ENCODE peak calls at places on chromosomes 7 and 10, in ten cellular contexts. One of them, this sample, is unnamed.

GRCh38 chr7:125089171-125089570 is 159.5 kb upstream of the POT1 start:
- DNase-seq in endothelial cell: no peak
- DNase-seq in astrocyte of the cerebellum: no peak
- DNase-seq in HFF-Myc: no peak
- DNase-seq in cardiac muscle cell: no peak
- DNase-seq in HCT116: no peak
- DNase-seq in mesothelial cell of epicardium: no peak
- DNase-seq in pancreas: no peak
- DNase-seq in AG09309: no peak
- DNase-seq in uterus: no peak
- DNase-seq in this sample: no peak

GRCh38 chr10:1034758-1035157 is 9.1 kb upstream of the IDI2 start:
- DNase-seq in endothelial cell: no peak
- DNase-seq in astrocyte of the cerebellum: no peak
- DNase-seq in HFF-Myc: no peak
- DNase-seq in cardiac muscle cell: no peak
- DNase-seq in HCT116: no peak
- DNase-seq in mesothelial cell of epicardium: no peak
- DNase-seq in pancreas: no peak
- DNase-seq in AG09309: no peak
- DNase-seq in uterus: no peak
- DNase-seq in this sample: no peak

GRCh38 chr7:44431091-44431608 is 59.3 kb downstream of the NUDCD3 start:
- DNase-seq in endothelial cell: peak; percentile 19
- DNase-seq in astrocyte of the cerebellum: no peak
- DNase-seq in HFF-Myc: no peak
- DNase-seq in cardiac muscle cell: no peak
- DNase-seq in HCT116: no peak
- DNase-seq in mesothelial cell of epicardium: no peak
- DNase-seq in pancreas: peak; percentile 9
- DNase-seq in AG09309: no peak
- DNase-seq in uterus: no peak
- DNase-seq in this sample: no peak

GRCh38 chr7:136359333-136359903 is 382.3 kb upstream of the MTPN start:
- DNase-seq in endothelial cell: no peak
- DNase-seq in astrocyte of the cerebellum: no peak
- DNase-seq in HFF-Myc: no peak
- DNase-seq in cardiac muscle cell: no peak
- DNase-seq in HCT116: no peak
- DNase-seq in mesothelial cell of epicardium: no peak
- DNase-seq in pancreas: no peak
- DNase-seq in AG09309: no peak
- DNase-seq in uterus: no peak
- DNase-seq in this sample: no peak

GRCh38 chr10:6130851-6131470 is 42.1 kb downstream of the RBM17 start:
- DNase-seq in endothelial cell: no peak
- DNase-seq in astrocyte of the cerebellum: no peak
- DNase-seq in HFF-Myc: no peak
- DNase-seq in cardiac muscle cell: no peak
- DNase-seq in HCT116: no peak
- DNase-seq in mesothelial cell of epicardium: no peak
- DNase-seq in pancreas: no peak
- DNase-seq in AG09309: no peak
- DNase-seq in uterus: no peak
- DNase-seq in this sample: no peak

GRCh38 chr10:112115781-112116385 is 67.7 kb downstream of the GPAM start:
- DNase-seq in endothelial cell: peak; percentile 67
- DNase-seq in astrocyte of the cerebellum: no peak
- DNase-seq in HFF-Myc: no peak
- DNase-seq in cardiac muscle cell: peak; percentile 25
- DNase-seq in HCT116: peak; percentile 42
- DNase-seq in mesothelial cell of epicardium: no peak
- DNase-seq in pancreas: no peak
- DNase-seq in AG09309: no peak
- DNase-seq in uterus: no peak
- DNase-seq in this sample: no peak

GRCh38 chr10:98488669-98489430 is 42.1 kb upstream of the HPS1 start:
- DNase-seq in endothelial cell: no peak
- DNase-seq in astrocyte of the cerebellum: no peak
- DNase-seq in HFF-Myc: no peak
- DNase-seq in cardiac muscle cell: peak; percentile 36
- DNase-seq in HCT116: no peak
- DNase-seq in mesothelial cell of epicardium: no peak
- DNase-seq in pancreas: no peak
- DNase-seq in AG09309: no peak
- DNase-seq in uterus: peak; percentile 61
- DNase-seq in this sample: no peak

GRCh38 chr7:152907042-152907761 is 147.7 kb downstream of the ACTR3B start:
- DNase-seq in endothelial cell: no peak
- DNase-seq in astrocyte of the cerebellum: no peak
- DNase-seq in HFF-Myc: no peak
- DNase-seq in cardiac muscle cell: no peak
- DNase-seq in HCT116: no peak
- DNase-seq in mesothelial cell of epicardium: no peak
- DNase-seq in pancreas: no peak
- DNase-seq in AG09309: no peak
- DNase-seq in uterus: no peak
- DNase-seq in this sample: no peak

DNA sequence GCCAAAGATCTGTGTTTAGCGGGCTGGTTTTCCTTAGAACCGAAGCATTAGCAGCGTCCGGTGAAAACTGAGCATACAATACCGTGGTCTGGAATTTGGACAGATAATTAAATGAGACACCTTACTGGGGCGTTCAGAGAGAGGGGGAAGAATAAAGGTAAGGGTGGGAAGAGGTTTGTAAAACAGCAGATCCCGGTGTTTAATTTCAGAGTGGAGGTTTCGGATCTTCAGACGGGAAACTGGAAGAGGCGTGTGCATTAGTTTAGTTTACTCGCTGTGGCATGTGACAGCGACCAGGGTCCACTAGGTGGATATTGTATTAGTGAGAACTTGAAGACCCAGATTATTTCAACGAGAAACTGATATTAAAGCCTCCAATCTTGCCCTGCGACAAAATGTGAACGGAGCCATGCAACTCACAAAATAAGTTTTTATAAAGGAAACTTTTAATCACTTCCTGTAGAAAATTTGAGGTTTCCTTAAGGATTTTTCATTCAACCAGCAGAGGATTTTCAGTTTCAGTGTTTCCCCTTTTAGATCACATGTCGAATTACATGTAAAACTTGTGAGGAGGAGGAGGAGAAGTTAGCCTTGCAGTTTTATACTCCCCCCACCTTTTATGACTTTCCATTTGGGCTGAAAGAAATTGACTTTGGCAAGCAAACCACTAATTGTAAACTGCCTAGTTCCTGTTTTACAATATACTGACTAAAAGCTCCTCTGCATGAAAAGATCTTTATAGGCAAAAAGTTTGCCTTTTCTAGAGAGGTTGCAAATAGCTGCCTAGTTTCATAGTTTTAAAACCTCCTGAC is 2.8 kb downstream of the BAMBI start:
- DNase-seq in endothelial cell: peak; percentile 31
- DNase-seq in astrocyte of the cerebellum: no peak
- DNase-seq in HFF-Myc: no peak
- DNase-seq in cardiac muscle cell: peak; percentile 50
- DNase-seq in HCT116: no peak
- DNase-seq in mesothelial cell of epicardium: no peak
- DNase-seq in pancreas: no peak
- DNase-seq in AG09309: peak; percentile 5
- DNase-seq in uterus: no peak
- DNase-seq in this sample: no peak
- TF ChIP-seq CTCF in endothelial cell: peak; percentile 51
- TF ChIP-seq CTCF in astrocyte of the cerebellum: peak; percentile 32
- TF ChIP-seq CTCF in HFF-Myc: no peak
- TF ChIP-seq CTCF in cardiac muscle cell: peak; percentile 38
- TF ChIP-seq CTCF in HCT116: no peak
- TF ChIP-seq CTCF in mesothelial cell of epicardium: peak; percentile 32
- TF ChIP-seq CTCF in pancreas: no peak
- TF ChIP-seq CTCF in AG09309: peak; percentile 23
- TF ChIP-seq CTCF in uterus: no peak
- TF ChIP-seq CTCF in this sample: peak; percentile 78

GRCh38 chr7:86643478-86644281 is at the start of gene GRM3:
- DNase-seq in endothelial cell: peak; percentile 59
- DNase-seq in astrocyte of the cerebellum: no peak
- DNase-seq in HFF-Myc: no peak
- DNase-seq in cardiac muscle cell: peak; percentile 22
- DNase-seq in HCT116: no peak
- DNase-seq in mesothelial cell of epicardium: peak; percentile 19
- DNase-seq in pancreas: no peak
- DNase-seq in AG09309: no peak
- DNase-seq in uterus: no peak
- DNase-seq in this sample: no peak

GRCh38 chr7:86647340-86648094 is 3.8 kb downstream of the GRM3 start:
- DNase-seq in endothelial cell: no peak
- DNase-seq in astrocyte of the cerebellum: no peak
- DNase-seq in HFF-Myc: no peak
- DNase-seq in cardiac muscle cell: no peak
- DNase-seq in HCT116: no peak
- DNase-seq in mesothelial cell of epicardium: no peak
- DNase-seq in pancreas: no peak
- DNase-seq in AG09309: no peak
- DNase-seq in uterus: no peak
- DNase-seq in this sample: no peak

GRCh38 chr7:86645174-86645566 is 1.5 kb downstream of the GRM3 start:
- DNase-seq in endothelial cell: peak; percentile 7
- DNase-seq in astrocyte of the cerebellum: no peak
- DNase-seq in HFF-Myc: no peak
- DNase-seq in cardiac muscle cell: no peak
- DNase-seq in HCT116: no peak
- DNase-seq in mesothelial cell of epicardium: no peak
- DNase-seq in pancreas: no peak
- DNase-seq in AG09309: no peak
- DNase-seq in uterus: no peak
- DNase-seq in this sample: no peak

GRCh38 chr7:86645676-86646276 is 2.1 kb downstream of the GRM3 start:
- DNase-seq in endothelial cell: no peak
- DNase-seq in astrocyte of the cerebellum: no peak
- DNase-seq in HFF-Myc: no peak
- DNase-seq in cardiac muscle cell: no peak
- DNase-seq in HCT116: no peak
- DNase-seq in mesothelial cell of epicardium: no peak
- DNase-seq in pancreas: no peak
- DNase-seq in AG09309: no peak
- DNase-seq in uterus: no peak
- DNase-seq in this sample: no peak

DNA sequence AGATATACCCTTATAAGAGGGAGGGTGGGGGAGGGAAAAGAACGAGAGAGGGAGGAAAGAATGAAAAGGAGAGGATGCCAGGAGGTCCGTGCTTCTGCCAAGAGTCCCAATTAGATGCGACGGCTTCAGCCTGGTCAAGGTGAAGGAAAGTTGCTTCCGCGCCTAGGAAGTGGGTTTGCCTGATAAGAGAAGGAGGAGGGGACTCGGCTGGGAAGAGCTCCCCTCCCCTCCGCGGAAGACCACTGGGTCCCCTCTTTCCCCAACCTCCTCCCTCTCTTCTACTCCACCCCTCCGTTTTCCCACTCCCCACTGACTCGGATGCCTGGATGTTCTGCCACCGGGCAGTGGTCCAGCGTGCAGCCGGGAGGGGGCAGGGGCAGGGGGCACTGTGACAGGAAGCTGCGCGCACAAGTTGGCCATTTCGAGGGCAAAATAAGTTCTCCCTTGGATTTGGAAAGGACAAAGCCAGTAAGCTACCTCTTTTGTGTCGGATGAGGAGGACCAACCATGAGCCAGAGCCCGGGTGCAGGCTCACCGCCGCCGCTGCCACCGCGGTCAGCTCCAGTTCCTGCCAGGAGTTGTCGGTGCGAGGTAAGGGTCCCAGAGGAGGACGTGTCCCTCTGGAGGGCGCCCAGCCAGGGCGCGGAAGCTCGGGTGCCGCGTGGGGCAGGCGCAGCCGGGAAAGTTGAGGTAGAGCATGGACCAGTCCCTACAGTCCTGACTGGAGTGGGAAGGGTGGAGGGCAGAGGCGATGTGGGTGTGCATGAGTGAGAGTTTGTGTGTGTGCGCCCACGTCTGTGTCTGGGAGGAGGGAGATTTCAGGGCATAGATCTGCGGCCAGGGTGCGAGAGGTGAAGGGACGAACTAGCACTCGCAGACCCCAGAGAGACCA is 819 bp downstream of the GRM3 start:
- DNase-seq in endothelial cell: peak; percentile 38
- DNase-seq in astrocyte of the cerebellum: no peak
- DNase-seq in HFF-Myc: no peak
- DNase-seq in cardiac muscle cell: no peak
- DNase-seq in HCT116: no peak
- DNase-seq in mesothelial cell of epicardium: no peak
- DNase-seq in pancreas: no peak
- DNase-seq in AG09309: no peak
- DNase-seq in uterus: no peak
- DNase-seq in this sample: no peak
- TF ChIP-seq CTCF in endothelial cell: no peak
- TF ChIP-seq CTCF in astrocyte of the cerebellum: no peak
- TF ChIP-seq CTCF in HFF-Myc: no peak
- TF ChIP-seq CTCF in cardiac muscle cell: no peak
- TF ChIP-seq CTCF in HCT116: no peak
- TF ChIP-seq CTCF in mesothelial cell of epicardium: no peak
- TF ChIP-seq CTCF in pancreas: no peak
- TF ChIP-seq CTCF in AG09309: no peak
- TF ChIP-seq CTCF in uterus: no peak
- TF ChIP-seq CTCF in this sample: no peak

GRCh38 chr10:113326160-113327111 is 226.4 kb upstream of the HABP2 start:
- DNase-seq in endothelial cell: no peak
- DNase-seq in astrocyte of the cerebellum: peak; percentile 34
- DNase-seq in HFF-Myc: peak; percentile 26
- DNase-seq in cardiac muscle cell: peak; percentile 62
- DNase-seq in HCT116: peak; percentile 88
- DNase-seq in mesothelial cell of epicardium: no peak
- DNase-seq in pancreas: peak; percentile 9
- DNase-seq in AG09309: peak; percentile 73
- DNase-seq in uterus: peak; percentile 52
- DNase-seq in this sample: no peak
- TF ChIP-seq CTCF in endothelial cell: no peak
- TF ChIP-seq CTCF in astrocyte of the cerebellum: peak; percentile 43
- TF ChIP-seq CTCF in HFF-Myc: no peak
- TF ChIP-seq CTCF in cardiac muscle cell: no peak
- TF ChIP-seq CTCF in HCT116: peak; percentile 68
- TF ChIP-seq CTCF in mesothelial cell of epicardium: peak; percentile 21
- TF ChIP-seq CTCF in pancreas: no peak
- TF ChIP-seq CTCF in AG09309: peak; percentile 49
- TF ChIP-seq CTCF in uterus: no peak
- TF ChIP-seq CTCF in this sample: peak; percentile 62

GRCh38 chr7:79298145-79298760 is 155.2 kb downstream of the MAGI2 start:
- DNase-seq in endothelial cell: peak; percentile 46
- DNase-seq in astrocyte of the cerebellum: peak; percentile 58
- DNase-seq in HFF-Myc: peak; percentile 55
- DNase-seq in cardiac muscle cell: peak; percentile 80
- DNase-seq in HCT116: peak; percentile 28
- DNase-seq in mesothelial cell of epicardium: no peak
- DNase-seq in pancreas: no peak
- DNase-seq in AG09309: peak; percentile 51
- DNase-seq in uterus: peak; percentile 11
- DNase-seq in this sample: no peak
- TF ChIP-seq CTCF in endothelial cell: peak; percentile 75
- TF ChIP-seq CTCF in astrocyte of the cerebellum: peak; percentile 74
- TF ChIP-seq CTCF in HFF-Myc: peak; percentile 63
- TF ChIP-seq CTCF in cardiac muscle cell: peak; percentile 81
- TF ChIP-seq CTCF in HCT116: peak; percentile 70
- TF ChIP-seq CTCF in mesothelial cell of epicardium: peak; percentile 77
- TF ChIP-seq CTCF in pancreas: peak; percentile 58
- TF ChIP-seq CTCF in AG09309: peak; percentile 69
- TF ChIP-seq CTCF in uterus: peak; percentile 46
- TF ChIP-seq CTCF in this sample: peak; percentile 87

GRCh38 chr10:50621981-50622496 is 1.7 kb downstream of the SGMS1 start:
- DNase-seq in endothelial cell: peak; percentile 43
- DNase-seq in astrocyte of the cerebellum: peak; percentile 85
- DNase-seq in HFF-Myc: peak; percentile 91
- DNase-seq in cardiac muscle cell: peak; percentile 98
- DNase-seq in HCT116: peak; percentile 75
- DNase-seq in mesothelial cell of epicardium: peak; percentile 40
- DNase-seq in pancreas: peak; percentile 90
- DNase-seq in AG09309: peak; percentile 80
- DNase-seq in uterus: peak; percentile 99
- DNase-seq in this sample: no peak
- TF ChIP-seq CTCF in endothelial cell: no peak
- TF ChIP-seq CTCF in astrocyte of the cerebellum: no peak
- TF ChIP-seq CTCF in HFF-Myc: no peak
- TF ChIP-seq CTCF in cardiac muscle cell: no peak
- TF ChIP-seq CTCF in HCT116: no peak
- TF ChIP-seq CTCF in mesothelial cell of epicardium: no peak
- TF ChIP-seq CTCF in pancreas: no peak
- TF ChIP-seq CTCF in AG09309: no peak
- TF ChIP-seq CTCF in uterus: no peak
- TF ChIP-seq CTCF in this sample: no peak

This sample was measured in type B pancreatic cell.